ENCODE peak calls at places on chromosomes 13 and 19, in nine cellular contexts. W is fibroblast of lung, J is WERI-Rb-1, Z is progenitor cell of endocrine pancreas, O is BJ, R is NCI-H1105, V is NCI-H2029 treated with DMSO at 0.1 percent for 48 hours, T is GM23248, N is T-helper 2 cell. L is an unnamed sample.

GRCh38 chr13:86862137-86862536 is 809.0 kb upstream of the SLITRK5 start:
- DNase-seq in R (no peak), W (no peak), O (no peak), T (no peak), J (no peak), N (no peak), Z (no peak), V (no peak), L (no peak)

GRCh38 chr13:43676320-43676719 is 110.5 kb downstream of the ENOX1 start:
- DNase-seq in Z (no peak), W (no peak), R (no peak), T (peak), N (no peak), V (no peak), J (no peak), O (no peak), L (no peak)

GRCh38 chr19:30450101-30450500 is 77.9 kb downstream of the ZNF536 start:
- DNase-seq in V (no peak), O (no peak), R (peak), T (peak), N (no peak), Z (no peak), J (no peak), W (peak), L (no peak)

GRCh38 chr19:47514151-47514868 is 553 bp downstream of the NAPA start:
- DNase-seq in R (no peak), W (no peak), V (no peak), Z (no peak), O (no peak), T (peak), J (no peak), N (no peak), L (no peak)

GRCh38 chr19:45162464-45163143 is 1.8 kb upstream of the NKPD1 start:
- DNase-seq in T (no peak), O (no peak), Z (no peak), V (peak), N (no peak), W (no peak), J (peak), R (no peak), L (no peak)

GRCh38 chr19:46288896-46289588 is 7.8 kb upstream of the HIF3A start:
- DNase-seq in Z (no peak), T (peak), J (no peak), N (no peak), W (peak), V (no peak), R (no peak), O (peak), L (no peak)

GRCh38 chr13:95087746-95088305 is 213.4 kb downstream of the ABCC4 start:
- DNase-seq in J (no peak), R (no peak), W (peak), Z (no peak), T (peak), O (no peak), V (no peak), N (no peak), L (no peak)

GRCh38 chr19:5585461-5586299 is 17.9 kb upstream of the TINCR start:
- DNase-seq in N (no peak), W (no peak), J (peak), Z (no peak), O (no peak), V (no peak), R (no peak), T (no peak), L (peak)

GRCh38 chr13:83731113-83731512 is 151.2 kb downstream of the SLITRK1 start:
- DNase-seq in T (no peak), Z (no peak), W (no peak), O (no peak), V (no peak), R (no peak), J (no peak), N (no peak), L (no peak)

GRCh38 chr13:31797154-31797775 is 57.9 kb downstream of the RXFP2 start:
- DNase-seq in J (no peak), T (peak), O (no peak), Z (no peak), V (no peak), N (no peak), W (peak), R (no peak), L (no peak)

GRCh38 chr19:16213076-16213475 is 15.4 kb downstream of the AP1M1 start:
- DNase-seq in T (no peak), N (no peak), O (no peak), R (no peak), Z (no peak), W (no peak), V (no peak), J (no peak), L (no peak)

GRCh38 chr13:112057736-112058518 is 9.0 kb upstream of the SOX1 start:
- DNase-seq in W (no peak), T (no peak), O (no peak), V (no peak), J (no peak), Z (peak), R (peak), N (no peak), L (no peak)

GRCh38 chr13:36549771-36550170 is 117.5 kb downstream of the CCNA1 start:
- DNase-seq in R (no peak), J (peak), V (no peak), N (no peak), O (no peak), Z (no peak), W (no peak), T (no peak), L (no peak)

GRCh38 chr13:75788494-75788991 is 152.4 kb downstream of the LMO7 start:
- DNase-seq in R (no peak), V (no peak), N (no peak), W (peak), T (peak), J (no peak), Z (no peak), O (peak), L (no peak)